ENCODE peak calls at places on chromosomes 6 and 20, in seven cellular contexts. D, M, E, Q, W, R and N are unnamed samples.

GRCh38 chr6:31462964-31463940 is 34.7 kb upstream of the MICB start:
- DNase-seq in D (no peak), M (peak), E (peak), Q (peak), W (peak), R (no peak), N (peak)

GRCh38 chr20:25033941-25034335 is 24.0 kb downstream of the ACSS1 start:
- DNase-seq in D (no peak), M (no peak), E (no peak), Q (no peak), W (no peak), R (no peak), N (no peak)

GRCh38 chr20:44187054-44187762 is at the start of gene JPH2:
- DNase-seq in D (peak), M (peak), E (no peak), Q (peak), W (peak), R (peak), N (peak)

GRCh38 chr6:101392561-101393230 is 812 bp upstream of the GRIK2 start:
- DNase-seq in D (no peak), M (peak), E (no peak), Q (peak), W (no peak), R (no peak), N (no peak)

GRCh38 chr6:12635813-12636212 is 80.8 kb upstream of the PHACTR1 start:
- DNase-seq in D (no peak), M (no peak), E (no peak), Q (no peak), W (no peak), R (no peak), N (no peak)

GRCh38 chr6:158653577-158654354 is 3.9 kb downstream of the SYTL3 start:
- DNase-seq in D (no peak), M (no peak), E (peak), Q (no peak), W (peak), R (no peak), N (peak)

GRCh38 chr6:124780621-124781020 is 181.6 kb upstream of the RNF217 start:
- DNase-seq in D (no peak), M (no peak), E (no peak), Q (no peak), W (no peak), R (peak), N (no peak)

GRCh38 chr6:33869826-33870423 is 66.1 kb upstream of the MLN start:
- DNase-seq in D (no peak), M (peak), E (no peak), Q (no peak), W (no peak), R (no peak), N (no peak)

GRCh38 chr6:140923048-140923447 is 1209.7 kb upstream of the GJE1 start:
- DNase-seq in D (no peak), M (no peak), E (no peak), Q (no peak), W (no peak), R (no peak), N (no peak)

GRCh38 chr6:109896333-109896732 is 81.8 kb upstream of the GPR6 start:
- DNase-seq in D (peak), M (no peak), E (no peak), Q (peak), W (peak), R (no peak), N (no peak)

GRCh38 chr6:158852312-158853071 is 33.3 kb upstream of the EZR start:
- DNase-seq in D (no peak), M (no peak), E (no peak), Q (no peak), W (no peak), R (no peak), N (no peak)

GRCh38 chr20:58480455-58481356 is 34.5 kb downstream of the APCDD1L start:
- DNase-seq in D (no peak), M (no peak), E (no peak), Q (no peak), W (no peak), R (no peak), N (no peak)

GRCh38 chr6:24245275-24245674 is 112.6 kb downstream of the DCDC2 start:
- DNase-seq in D (no peak), M (no peak), E (no peak), Q (no peak), W (no peak), R (no peak), N (no peak)

GRCh38 chr20:9551808-9552550 is 37.6 kb downstream of the LAMP5 start:
- DNase-seq in D (no peak), M (no peak), E (no peak), Q (no peak), W (no peak), R (no peak), N (no peak)

GRCh38 chr20:50729925-50730764 is 1.2 kb upstream of the PARD6B start:
- DNase-seq in D (no peak), M (no peak), E (peak), Q (no peak), W (no peak), R (peak), N (peak)